ENCODE peak calls at places on chromosomes 16 and 17, in seven cellular contexts. One of them, this sample, is unnamed.

GRCh38 chr16:89646906-89647305 is 10.6 kb downstream of the CHMP1A start:
- DNase-seq in substantia nigra: no peak
- DNase-seq in thoracic aorta: no peak
- DNase-seq in HTR-8/SVneo: no peak
- DNase-seq in iris pigment epithelial cell: no peak
- DNase-seq in GM23338: no peak
- DNase-seq in GF-D8: no peak
- DNase-seq in this sample: no peak

GRCh38 chr17:78421084-78421533 is 42.7 kb downstream of the PGS1 start:
- DNase-seq in substantia nigra: no peak
- DNase-seq in thoracic aorta: no peak
- DNase-seq in HTR-8/SVneo: no peak
- DNase-seq in iris pigment epithelial cell: no peak
- DNase-seq in GM23338: no peak
- DNase-seq in GF-D8: no peak
- DNase-seq in this sample: no peak

GRCh38 chr17:73561066-73561465 is 83.2 kb downstream of the SDK2 start:
- DNase-seq in substantia nigra: no peak
- DNase-seq in thoracic aorta: no peak
- DNase-seq in HTR-8/SVneo: no peak
- DNase-seq in iris pigment epithelial cell: no peak
- DNase-seq in GM23338: no peak
- DNase-seq in GF-D8: no peak
- DNase-seq in this sample: no peak

GRCh38 chr17:82787081-82787848 is 35.4 kb downstream of the TBCD start:
- DNase-seq in substantia nigra: peak; percentile 50
- DNase-seq in thoracic aorta: no peak
- DNase-seq in HTR-8/SVneo: no peak
- DNase-seq in iris pigment epithelial cell: no peak
- DNase-seq in GM23338: no peak
- DNase-seq in GF-D8: no peak
- DNase-seq in this sample: no peak

GRCh38 chr16:85819245-85819644 is 19.8 kb downstream of the COX4I1 start:
- DNase-seq in substantia nigra: peak; percentile 49
- DNase-seq in thoracic aorta: peak; percentile 33
- DNase-seq in HTR-8/SVneo: peak; percentile 85
- DNase-seq in iris pigment epithelial cell: peak; percentile 72
- DNase-seq in GM23338: peak; percentile 97
- DNase-seq in GF-D8: no peak
- DNase-seq in this sample: peak; percentile 79

GRCh38 chr16:63426275-63426870 is 1390.1 kb upstream of the CDH8 start:
- DNase-seq in substantia nigra: no peak
- DNase-seq in thoracic aorta: no peak
- DNase-seq in HTR-8/SVneo: no peak
- DNase-seq in iris pigment epithelial cell: no peak
- DNase-seq in GM23338: no peak
- DNase-seq in GF-D8: no peak
- DNase-seq in this sample: peak; percentile 0

GRCh38 chr16:17963185-17963836 is 373.2 kb downstream of the NPIPA8 start:
- DNase-seq in substantia nigra: no peak
- DNase-seq in thoracic aorta: no peak
- DNase-seq in HTR-8/SVneo: no peak
- DNase-seq in iris pigment epithelial cell: no peak
- DNase-seq in GM23338: peak; percentile 14
- DNase-seq in GF-D8: no peak
- DNase-seq in this sample: no peak

GRCh38 chr16:28184625-28185024 is 27.1 kb downstream of the XPO6 start:
- DNase-seq in substantia nigra: no peak
- DNase-seq in thoracic aorta: no peak
- DNase-seq in HTR-8/SVneo: no peak
- DNase-seq in iris pigment epithelial cell: no peak
- DNase-seq in GM23338: no peak
- DNase-seq in GF-D8: no peak
- DNase-seq in this sample: no peak

GRCh38 chr16:56269824-56270684 is 78.8 kb downstream of the GNAO1 start:
- DNase-seq in substantia nigra: peak; percentile 53
- DNase-seq in thoracic aorta: no peak
- DNase-seq in HTR-8/SVneo: peak; percentile 24
- DNase-seq in iris pigment epithelial cell: peak; percentile 66
- DNase-seq in GM23338: peak; percentile 66
- DNase-seq in GF-D8: no peak
- DNase-seq in this sample: peak; percentile 51

GRCh38 chr16:68936729-68937631 is 93.6 kb downstream of the TANGO6 start:
- DNase-seq in substantia nigra: no peak
- DNase-seq in thoracic aorta: no peak
- DNase-seq in HTR-8/SVneo: peak; percentile 67
- DNase-seq in iris pigment epithelial cell: peak; percentile 46
- DNase-seq in GM23338: no peak
- DNase-seq in GF-D8: no peak
- DNase-seq in this sample: peak; percentile 63

GRCh38 chr17:57273471-57273870 is 17.1 kb downstream of the MSI2 start:
- DNase-seq in substantia nigra: no peak
- DNase-seq in thoracic aorta: no peak
- DNase-seq in HTR-8/SVneo: no peak
- DNase-seq in iris pigment epithelial cell: no peak
- DNase-seq in GM23338: no peak
- DNase-seq in GF-D8: no peak
- DNase-seq in this sample: no peak

GRCh38 chr17:75013077-75013391 is 564 bp downstream of the MRPL58 start:
- DNase-seq in substantia nigra: no peak
- DNase-seq in thoracic aorta: no peak
- DNase-seq in HTR-8/SVneo: no peak
- DNase-seq in iris pigment epithelial cell: no peak
- DNase-seq in GM23338: no peak
- DNase-seq in GF-D8: no peak
- DNase-seq in this sample: no peak

GRCh38 chr17:7403043-7403901 is 625 bp downstream of the TMEM256 start:
- DNase-seq in substantia nigra: no peak
- DNase-seq in thoracic aorta: peak; percentile 26
- DNase-seq in HTR-8/SVneo: peak; percentile 85
- DNase-seq in iris pigment epithelial cell: peak; percentile 74
- DNase-seq in GM23338: peak; percentile 78
- DNase-seq in GF-D8: no peak
- DNase-seq in this sample: no peak

GRCh38 chr16:85416267-85417109 is 196.6 kb upstream of the GSE1 start:
- DNase-seq in substantia nigra: no peak
- DNase-seq in thoracic aorta: no peak
- DNase-seq in HTR-8/SVneo: peak; percentile 76
- DNase-seq in iris pigment epithelial cell: peak; percentile 24
- DNase-seq in GM23338: peak; percentile 80
- DNase-seq in GF-D8: no peak
- DNase-seq in this sample: peak; percentile 29

GRCh38 chr16:1770328-1771071 is 843 bp downstream of the NME3 start:
- DNase-seq in substantia nigra: peak; percentile 61
- DNase-seq in thoracic aorta: no peak
- DNase-seq in HTR-8/SVneo: no peak
- DNase-seq in iris pigment epithelial cell: peak; percentile 68
- DNase-seq in GM23338: peak; percentile 76
- DNase-seq in GF-D8: no peak
- DNase-seq in this sample: peak; percentile 55

GRCh38 chr17:60082946-60083471 is 4.3 kb upstream of the HEATR6 start:
- DNase-seq in substantia nigra: no peak
- DNase-seq in thoracic aorta: no peak
- DNase-seq in HTR-8/SVneo: no peak
- DNase-seq in iris pigment epithelial cell: no peak
- DNase-seq in GM23338: no peak
- DNase-seq in GF-D8: no peak
- DNase-seq in this sample: no peak

GRCh38 chr17:49522329-49522890 is 27.3 kb downstream of the NGFR start:
- DNase-seq in substantia nigra: no peak
- DNase-seq in thoracic aorta: no peak
- DNase-seq in HTR-8/SVneo: no peak
- DNase-seq in iris pigment epithelial cell: no peak
- DNase-seq in GM23338: no peak
- DNase-seq in GF-D8: no peak
- DNase-seq in this sample: no peak

GRCh38 chr16:81826523-81826922 is 47.4 kb downstream of the PLCG2 start:
- DNase-seq in substantia nigra: no peak
- DNase-seq in thoracic aorta: no peak
- DNase-seq in HTR-8/SVneo: no peak
- DNase-seq in iris pigment epithelial cell: no peak
- DNase-seq in GM23338: no peak
- DNase-seq in GF-D8: no peak
- DNase-seq in this sample: no peak

GRCh38 chr17:78709119-78709681 is 72.9 kb downstream of the CYTH1 start:
- DNase-seq in substantia nigra: no peak
- DNase-seq in thoracic aorta: no peak
- DNase-seq in HTR-8/SVneo: no peak
- DNase-seq in iris pigment epithelial cell: no peak
- DNase-seq in GM23338: no peak
- DNase-seq in GF-D8: no peak
- DNase-seq in this sample: no peak

GRCh38 chr17:75685508-75685907 is 18.4 kb downstream of the SAP30BP start:
- DNase-seq in substantia nigra: no peak
- DNase-seq in thoracic aorta: no peak
- DNase-seq in HTR-8/SVneo: no peak
- DNase-seq in iris pigment epithelial cell: peak; percentile 46
- DNase-seq in GM23338: no peak
- DNase-seq in GF-D8: no peak
- DNase-seq in this sample: no peak

GRCh38 chr17:2004435-2004952 is 20.6 kb downstream of the RTN4RL1 start:
- DNase-seq in substantia nigra: no peak
- DNase-seq in thoracic aorta: no peak
- DNase-seq in HTR-8/SVneo: no peak
- DNase-seq in iris pigment epithelial cell: no peak
- DNase-seq in GM23338: no peak
- DNase-seq in GF-D8: no peak
- DNase-seq in this sample: no peak

GRCh38 chr17:43416998-43417891 is 18.5 kb downstream of the ARL4D start:
- DNase-seq in substantia nigra: no peak
- DNase-seq in thoracic aorta: no peak
- DNase-seq in HTR-8/SVneo: no peak
- DNase-seq in iris pigment epithelial cell: peak; percentile 41
- DNase-seq in GM23338: no peak
- DNase-seq in GF-D8: no peak
- DNase-seq in this sample: peak; percentile 69

GRCh38 chr16:2027024-2028010 is 615 bp downstream of the NHERF2 start:
- DNase-seq in substantia nigra: no peak
- DNase-seq in thoracic aorta: no peak
- DNase-seq in HTR-8/SVneo: no peak
- DNase-seq in iris pigment epithelial cell: peak; percentile 42
- DNase-seq in GM23338: no peak
- DNase-seq in GF-D8: no peak
- DNase-seq in this sample: no peak

GRCh38 chr17:14918540-14918939 is 346.6 kb downstream of the PMP22 start:
- DNase-seq in substantia nigra: no peak
- DNase-seq in thoracic aorta: no peak
- DNase-seq in HTR-8/SVneo: peak; percentile 15
- DNase-seq in iris pigment epithelial cell: peak; percentile 81
- DNase-seq in GM23338: no peak
- DNase-seq in GF-D8: no peak
- DNase-seq in this sample: peak; percentile 53

GRCh38 chr17:55348749-55349354 is 72.8 kb downstream of the MMD start:
- DNase-seq in substantia nigra: peak; percentile 25
- DNase-seq in thoracic aorta: no peak
- DNase-seq in HTR-8/SVneo: peak; percentile 49
- DNase-seq in iris pigment epithelial cell: peak; percentile 52
- DNase-seq in GM23338: peak; percentile 77
- DNase-seq in GF-D8: no peak
- DNase-seq in this sample: peak; percentile 58

GRCh38 chr16:88744839-88745521 is 38.7 kb downstream of the CTU2 start:
- DNase-seq in substantia nigra: no peak
- DNase-seq in thoracic aorta: no peak
- DNase-seq in HTR-8/SVneo: no peak
- DNase-seq in iris pigment epithelial cell: no peak
- DNase-seq in GM23338: peak; percentile 48
- DNase-seq in GF-D8: no peak
- DNase-seq in this sample: no peak

GRCh38 chr17:798246-798645 is 16.1 kb downstream of the MRM3 start:
- DNase-seq in substantia nigra: no peak
- DNase-seq in thoracic aorta: no peak
- DNase-seq in HTR-8/SVneo: no peak
- DNase-seq in iris pigment epithelial cell: no peak
- DNase-seq in GM23338: no peak
- DNase-seq in GF-D8: no peak
- DNase-seq in this sample: no peak

GRCh38 chr16:3358884-3359283 is 3.2 kb downstream of the OR2C1 start:
- DNase-seq in substantia nigra: no peak
- DNase-seq in thoracic aorta: no peak
- DNase-seq in HTR-8/SVneo: no peak
- DNase-seq in iris pigment epithelial cell: peak; percentile 3
- DNase-seq in GM23338: no peak
- DNase-seq in GF-D8: no peak
- DNase-seq in this sample: no peak

GRCh38 chr17:82245144-82246039 is 16.6 kb downstream of the SLC16A3 start:
- DNase-seq in substantia nigra: no peak
- DNase-seq in thoracic aorta: no peak
- DNase-seq in HTR-8/SVneo: no peak
- DNase-seq in iris pigment epithelial cell: no peak
- DNase-seq in GM23338: no peak
- DNase-seq in GF-D8: no peak
- DNase-seq in this sample: no peak

GRCh38 chr17:64226132-64226531 is 36.9 kb downstream of the TEX2 start:
- DNase-seq in substantia nigra: no peak
- DNase-seq in thoracic aorta: no peak
- DNase-seq in HTR-8/SVneo: no peak
- DNase-seq in iris pigment epithelial cell: no peak
- DNase-seq in GM23338: no peak
- DNase-seq in GF-D8: no peak
- DNase-seq in this sample: no peak

GRCh38 chr17:51389875-51390274 is 129.5 kb downstream of the UTP18 start:
- DNase-seq in substantia nigra: no peak
- DNase-seq in thoracic aorta: no peak
- DNase-seq in HTR-8/SVneo: no peak
- DNase-seq in iris pigment epithelial cell: no peak
- DNase-seq in GM23338: no peak
- DNase-seq in GF-D8: no peak
- DNase-seq in this sample: no peak

GRCh38 chr17:1010586-1010985 is 13.7 kb downstream of the TIMM22 start:
- DNase-seq in substantia nigra: no peak
- DNase-seq in thoracic aorta: no peak
- DNase-seq in HTR-8/SVneo: no peak
- DNase-seq in iris pigment epithelial cell: no peak
- DNase-seq in GM23338: no peak
- DNase-seq in GF-D8: no peak
- DNase-seq in this sample: no peak

GRCh38 chr16:27226476-27226875 is 23.1 kb downstream of the KDM8 start:
- DNase-seq in substantia nigra: no peak
- DNase-seq in thoracic aorta: no peak
- DNase-seq in HTR-8/SVneo: no peak
- DNase-seq in iris pigment epithelial cell: no peak
- DNase-seq in GM23338: no peak
- DNase-seq in GF-D8: no peak
- DNase-seq in this sample: no peak

GRCh38 chr17:83106913-83107655 is 27.7 kb downstream of the METRNL start:
- DNase-seq in substantia nigra: no peak
- DNase-seq in thoracic aorta: no peak
- DNase-seq in HTR-8/SVneo: no peak
- DNase-seq in iris pigment epithelial cell: no peak
- DNase-seq in GM23338: no peak
- DNase-seq in GF-D8: no peak
- DNase-seq in this sample: peak; percentile 68

GRCh38 chr16:57186630-57187507 is 740 bp downstream of the RSPRY1 start:
- DNase-seq in substantia nigra: no peak
- DNase-seq in thoracic aorta: no peak
- DNase-seq in HTR-8/SVneo: peak; percentile 10
- DNase-seq in iris pigment epithelial cell: peak; percentile 37
- DNase-seq in GM23338: peak; percentile 39
- DNase-seq in GF-D8: no peak
- DNase-seq in this sample: peak; percentile 55

GRCh38 chr16:66361604-66362135 is 4.8 kb upstream of the CDH5 start:
- DNase-seq in substantia nigra: no peak
- DNase-seq in thoracic aorta: no peak
- DNase-seq in HTR-8/SVneo: no peak
- DNase-seq in iris pigment epithelial cell: no peak
- DNase-seq in GM23338: no peak
- DNase-seq in GF-D8: no peak
- DNase-seq in this sample: no peak

GRCh38 chr16:78953526-78953925 is 647.0 kb downstream of the MAF start:
- DNase-seq in substantia nigra: no peak
- DNase-seq in thoracic aorta: no peak
- DNase-seq in HTR-8/SVneo: no peak
- DNase-seq in iris pigment epithelial cell: no peak
- DNase-seq in GM23338: no peak
- DNase-seq in GF-D8: no peak
- DNase-seq in this sample: no peak

GRCh38 chr17:59361386-59361785 is 29.9 kb downstream of the YPEL2 start:
- DNase-seq in substantia nigra: no peak
- DNase-seq in thoracic aorta: no peak
- DNase-seq in HTR-8/SVneo: peak; percentile 75
- DNase-seq in iris pigment epithelial cell: peak; percentile 99
- DNase-seq in GM23338: no peak
- DNase-seq in GF-D8: no peak
- DNase-seq in this sample: peak; percentile 96

This sample was measured in fibroblast of villous mesenchyme.